ENCODE peak calls at places on chromosome 16, in five cellular contexts. One of them, this sample, is unnamed.

GRCh38 chr16:48605518-48606110 is 4.4 kb downstream of the N4BP1 start:
- DNase-seq in NCI-H345: no peak
- DNase-seq in AG10803: peak
- DNase-seq in RCC 7860: no peak
- DNase-seq in AG09319: no peak
- DNase-seq in this sample: peak

GRCh38 chr16:11497329-11497805 is 89.4 kb downstream of the LITAF start:
- DNase-seq in AG10803: peak
- DNase-seq in NCI-H345: peak
- DNase-seq in RCC 7860: peak
- DNase-seq in AG09319: peak
- DNase-seq in this sample: peak

GRCh38 chr16:11390573-11391495 is 45.6 kb downstream of the RMI2 start:
- DNase-seq in NCI-H345: peak
- DNase-seq in AG09319: no peak
- DNase-seq in RCC 7860: no peak
- DNase-seq in AG10803: no peak
- DNase-seq in this sample: no peak

GRCh38 chr16:57536306-57537193 is at the start of gene CCDC102A:
- DNase-seq in NCI-H345: no peak
- DNase-seq in AG09319: peak
- DNase-seq in RCC 7860: no peak
- DNase-seq in AG10803: peak
- DNase-seq in this sample: no peak

GRCh38 chr16:19071811-19072777 is 4.7 kb downstream of the COQ7 start:
- DNase-seq in AG10803: peak
- DNase-seq in NCI-H345: peak
- DNase-seq in RCC 7860: peak
- DNase-seq in AG09319: no peak
- DNase-seq in this sample: peak

GRCh38 chr16:82082543-82083244 is 47.6 kb downstream of the HSD17B2 start:
- DNase-seq in AG09319: no peak
- DNase-seq in AG10803: peak
- DNase-seq in RCC 7860: no peak
- DNase-seq in NCI-H345: no peak
- DNase-seq in this sample: peak

GRCh38 chr16:89137666-89138512 is 33.7 kb upstream of the CDH15 start:
- DNase-seq in NCI-H345: no peak
- DNase-seq in AG09319: no peak
- DNase-seq in AG10803: no peak
- DNase-seq in RCC 7860: no peak
- DNase-seq in this sample: no peak

GRCh38 chr16:27311449-27311831 is 2.3 kb upstream of the IL4R start:
- DNase-seq in NCI-H345: no peak
- DNase-seq in AG09319: no peak
- DNase-seq in AG10803: no peak
- DNase-seq in RCC 7860: no peak
- DNase-seq in this sample: peak

GRCh38 chr16:1338119-1338730 is 4.8 kb downstream of the BAIAP3 start:
- DNase-seq in RCC 7860: no peak
- DNase-seq in AG10803: no peak
- DNase-seq in NCI-H345: no peak
- DNase-seq in AG09319: no peak
- DNase-seq in this sample: no peak

GRCh38 chr16:3144331-3144881 is 9.6 kb downstream of the ZNF213 start:
- DNase-seq in AG09319: no peak
- DNase-seq in AG10803: no peak
- DNase-seq in RCC 7860: no peak
- DNase-seq in NCI-H345: no peak
- DNase-seq in this sample: no peak

GRCh38 chr16:57810197-57811024 is 8.1 kb upstream of the KIFC3 start:
- DNase-seq in RCC 7860: peak
- DNase-seq in AG09319: no peak
- DNase-seq in AG10803: peak
- DNase-seq in NCI-H345: peak
- DNase-seq in this sample: peak

GRCh38 chr16:3642397-3643094 is 11.9 kb upstream of the DNASE1 start:
- DNase-seq in AG09319: no peak
- DNase-seq in RCC 7860: no peak
- DNase-seq in AG10803: no peak
- DNase-seq in NCI-H345: no peak
- DNase-seq in this sample: peak

GRCh38 chr16:58280846-58281301 is 14.0 kb downstream of the PRSS54 start:
- DNase-seq in AG09319: peak
- DNase-seq in RCC 7860: no peak
- DNase-seq in AG10803: peak
- DNase-seq in NCI-H345: no peak
- DNase-seq in this sample: no peak

GRCh38 chr16:57532251-57532625 is 4.1 kb downstream of the CCDC102A start:
- DNase-seq in RCC 7860: no peak
- DNase-seq in NCI-H345: no peak
- DNase-seq in AG10803: no peak
- DNase-seq in AG09319: no peak
- DNase-seq in this sample: no peak

GRCh38 chr16:57624806-57625500 is 3.5 kb upstream of the ADGRG1 start:
- DNase-seq in AG09319: no peak
- DNase-seq in NCI-H345: no peak
- DNase-seq in RCC 7860: no peak
- DNase-seq in AG10803: peak
- DNase-seq in this sample: no peak

GRCh38 chr16:22665803-22666202 is 148.2 kb upstream of the HS3ST2 start:
- DNase-seq in AG09319: no peak
- DNase-seq in NCI-H345: no peak
- DNase-seq in AG10803: no peak
- DNase-seq in RCC 7860: no peak
- DNase-seq in this sample: no peak

GRCh38 chr16:88831838-88832237 is 20.1 kb upstream of the APRT start:
- DNase-seq in RCC 7860: no peak
- DNase-seq in NCI-H345: no peak
- DNase-seq in AG10803: no peak
- DNase-seq in AG09319: no peak
- DNase-seq in this sample: no peak

GRCh38 chr16:59605706-59606105 is 871.6 kb upstream of the GOT2 start:
- DNase-seq in AG10803: no peak
- DNase-seq in NCI-H345: no peak
- DNase-seq in RCC 7860: no peak
- DNase-seq in AG09319: no peak
- DNase-seq in this sample: peak

GRCh38 chr16:71846443-71846842 is 667 bp downstream of the ATXN1L start:
- DNase-seq in NCI-H345: no peak
- DNase-seq in AG10803: peak
- DNase-seq in RCC 7860: no peak
- DNase-seq in AG09319: no peak
- DNase-seq in this sample: peak